ENCODE peak calls at places on chromosomes 4 and X, in five cellular contexts. I, J, E, W and A are unnamed samples. For H3K4me1, the result is how much of the 10 kb centered on the place peaks cover.

GRCh38 chr4:44652002-44652401 is 577 bp upstream of the YIPF7 start:
- DNase-seq in I (no peak), W (no peak), E (peak), J (no peak), A (no peak)

GRCh38 chrX:138982350-138982749 is 270.8 kb upstream of the FGF13 start:
- DNase-seq in E (no peak), W (no peak), J (no peak), I (no peak), A (no peak)

GRCh38 chr4:119299221-119300071 is 22.5 kb downstream of the FABP2 start:
- DNase-seq in E (peak), W (no peak), J (peak), I (no peak), A (no peak)

GRCh38 chr4:52660643-52661042 is 1.5 kb upstream of the USP46 start:
- DNase-seq in E (no peak), J (no peak), I (no peak), W (no peak), A (no peak)

GRCh38 chr4:152643153-152644035 is 36.4 kb downstream of the TMEM154 start:
- DNase-seq in I (no peak), J (no peak), E (no peak), W (no peak), A (no peak)

GRCh38 chrX:19867411-19867732 is 20.0 kb downstream of the SH3KBP1 start:
- DNase-seq in J (peak), I (no peak), W (no peak), E (no peak), A (no peak)

GRCh38 chr4:89294583-89295244 is 12.9 kb downstream of the GPRIN3 start:
- DNase-seq in J (no peak), W (no peak), E (no peak), I (no peak), A (no peak)

GRCh38 chrX:54178100-54178940 is 4.7 kb downstream of the FAM120C start:
- DNase-seq in I (no peak), J (peak), E (no peak), W (peak), A (no peak)

GRCh38 chr4:1854752-1855151 is 1.2 kb downstream of the LETM1 start:
- DNase-seq in I (no peak), J (no peak), E (no peak), W (no peak), A (no peak)

GRCh38 chr4:142846729-142847606 is 867 bp upstream of the INPP4B start:
- DNase-seq in W (peak), E (peak), J (no peak), I (peak), A (peak)

GRCh38 chr4:67934628-67935027 is 28.7 kb downstream of the TMPRSS11A start:
- DNase-seq in I (no peak), E (peak), J (peak), W (no peak), A (no peak)

GRCh38 chrX:114584983-114585842 is 1.3 kb downstream of the HTR2C start:
- DNase-seq in J (no peak), I (no peak), W (no peak), E (peak), A (no peak)

GRCh38 chr4:340011-340410 is 2.4 kb downstream of the ZNF141 start:
- DNase-seq in I (no peak), E (peak), J (no peak), W (no peak), A (no peak)

GRCh38 chr4:103892616-103893015 is 172.8 kb upstream of the TACR3 start:
- DNase-seq in E (no peak), I (no peak), J (peak), W (no peak), A (no peak)

GRCh38 chrX:110222497-110223257 is 95.2 kb downstream of the AMMECR1 start:
- DNase-seq in W (no peak), I (no peak), E (no peak), J (no peak), A (no peak)

GRCh38 chr4:168560835-168561210 is 64.0 kb downstream of the PALLD start:
- DNase-seq in E (no peak), W (no peak), J (no peak), I (no peak), A (no peak)

GRCh38 chrX:11530621-11531020 is 135.1 kb downstream of the ARHGAP6 start:
- DNase-seq in J (peak), E (no peak), W (no peak), I (no peak), A (no peak)

DNA sequence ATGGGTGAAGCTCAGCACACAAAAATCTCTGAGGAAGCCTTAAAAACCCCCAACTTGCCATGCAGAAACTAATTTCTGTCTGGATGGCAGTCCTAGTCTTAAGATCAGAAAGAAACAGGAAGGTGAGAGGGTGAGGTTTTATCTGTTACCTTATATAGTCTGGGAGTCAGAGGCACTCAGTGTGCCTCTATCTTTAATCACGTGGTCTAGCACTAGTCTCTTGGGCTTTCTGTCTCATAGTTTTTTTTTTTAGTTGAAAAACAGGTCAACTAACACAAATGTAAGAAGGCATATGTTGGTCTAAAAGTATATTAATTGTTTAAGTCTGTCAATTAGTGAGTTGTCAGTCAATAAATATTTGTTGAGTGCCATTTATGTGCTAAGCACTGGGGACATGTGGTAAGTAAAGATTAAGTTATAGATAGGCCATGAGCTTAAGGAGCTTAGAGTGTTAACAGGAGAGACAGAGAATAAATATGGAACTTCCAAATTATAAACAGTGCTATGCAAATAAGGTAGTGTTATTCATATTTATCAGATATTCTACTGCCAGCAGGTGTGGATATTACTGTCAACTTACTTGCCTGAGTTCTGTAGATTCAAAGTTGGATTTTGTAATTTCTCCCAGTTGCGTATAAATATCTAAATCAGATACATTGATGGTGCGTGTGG is 6.9 kb downstream of the CYBB start:
- DNase-seq in E (no peak), I (no peak), J (no peak), W (no peak), A (no peak)
- H3K4me1 ChIP-seq in E (under half), I (under half), J (under half), W (under half), A (under half)

GRCh38 chr4:95059630-95060029 is 301.9 kb downstream of the BMPR1B start:
- DNase-seq in I (no peak), W (no peak), E (no peak), J (peak), A (no peak)
- H3K4me3 ChIP-seq in I (no peak), W (no peak), E (no peak), J (no peak), A (no peak)

GRCh38 chrX:39302838-39303237 is 501.6 kb downstream of the MID1IP1 start:
- DNase-seq in J (no peak), W (no peak), I (no peak), E (no peak), A (no peak)
- H3K27ac ChIP-seq in J (no peak), W (no peak), I (no peak), E (no peak), A (no peak)

GRCh38 chr4:25859429-25860148 is 3.2 kb downstream of the SEL1L3 start:
- DNase-seq in I (no peak), J (peak), E (no peak), W (no peak), A (no peak)
- H3K4me1 ChIP-seq in I (under half), J (under half), E (under half), W (under half), A (under half)

DNA sequence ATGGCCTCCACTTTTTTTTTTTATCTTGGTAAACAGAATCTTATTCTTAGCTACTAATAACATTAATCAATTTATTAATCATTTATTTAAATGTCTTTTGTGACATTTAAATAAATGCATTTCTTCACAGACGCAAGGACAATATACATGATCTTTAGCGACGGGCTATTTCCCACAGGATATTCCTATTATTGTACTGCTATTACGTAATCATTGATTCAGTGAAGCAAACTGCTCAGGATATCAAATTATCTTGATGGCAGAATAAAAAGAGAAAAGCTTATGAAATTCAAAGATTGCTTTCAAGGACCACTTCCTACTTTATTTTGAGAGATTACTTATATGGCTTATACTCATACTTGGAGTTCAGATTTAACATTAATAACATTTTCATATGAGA is 114.1 kb downstream of the FAM9B start:
- DNase-seq in E (no peak), J (no peak), W (no peak), I (no peak), A (no peak)
- H3K4me3 ChIP-seq in E (no peak), J (no peak), W (no peak), I (no peak), A (no peak)

DNA sequence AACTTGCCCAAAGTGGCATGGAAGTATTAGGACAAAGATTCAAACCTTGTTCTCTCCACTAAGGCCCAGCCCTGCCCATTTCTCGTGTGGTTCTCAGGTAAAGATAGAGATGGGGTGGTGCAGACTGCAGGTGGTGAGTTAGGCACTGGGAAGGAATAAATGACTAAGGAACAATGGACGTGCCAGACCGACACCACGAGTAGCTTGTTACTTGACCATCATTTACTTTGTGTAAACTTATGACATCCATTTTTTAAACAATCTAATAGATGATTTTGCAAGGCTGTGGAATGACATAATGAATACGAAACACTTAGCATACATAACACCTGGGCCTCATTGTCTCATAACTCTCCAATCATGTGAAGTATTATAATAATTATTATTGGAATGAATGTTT is 137.3 kb upstream of the CPEB2 start:
- DNase-seq in J (no peak), W (no peak), I (no peak), E (no peak), A (no peak)
- H3K27ac ChIP-seq in J (no peak), W (no peak), I (no peak), E (no peak), A (no peak)

GRCh38 chr4:156970501-156971167 is 965 bp downstream of the PDGFC start:
- DNase-seq in I (peak), J (no peak), E (peak), W (peak), A (peak)
- H3K4me1 ChIP-seq in I (under half), J (half or more), E (under half), W (under half), A (under half)

GRCh38 chr4:75726577-75726976 is 2.2 kb downstream of the USO1 start:
- DNase-seq in J (no peak), E (no peak), W (no peak), I (no peak), A (peak)
- H3K4me3 ChIP-seq in J (peak), E (peak), W (peak), I (peak), A (peak)

GRCh38 chr4:53801373-53801772 is 210.1 kb upstream of the LNX1 start:
- DNase-seq in I (no peak), J (no peak), W (no peak), E (no peak), A (no peak)
- H3K27ac ChIP-seq in I (no peak), J (no peak), W (no peak), E (no peak), A (no peak)